ENCODE peak calls at places on chromosome 18, in seven cellular contexts. I, D, C, T, X, M and Y are unnamed samples.

GRCh38 chr18:1036926-1037325 is 132.3 kb downstream of the ADCYAP1 start:
- DNase-seq in I (no peak), D (no peak), C (no peak), T (no peak), X (no peak), M (no peak), Y (no peak)

GRCh38 chr18:40011201-40011600 is 1943.8 kb upstream of the PIK3C3 start:
- DNase-seq in I (no peak), D (no peak), C (no peak), T (no peak), X (no peak), M (no peak), Y (no peak)

GRCh38 chr18:35511428-35511827 is 13.7 kb upstream of the INO80C start:
- DNase-seq in I (no peak), D (no peak), C (no peak), T (no peak), X (no peak), M (no peak), Y (no peak)

GRCh38 chr18:45997689-45998088 is 30.6 kb upstream of the EPG5 start:
- DNase-seq in I (no peak), D (no peak), C (no peak), T (no peak), X (no peak), M (no peak), Y (no peak)

GRCh38 chr18:8795586-8795985 is 90.2 kb downstream of the MTCL1 start:
- DNase-seq in I (peak), D (no peak), C (no peak), T (no peak), X (no peak), M (no peak), Y (no peak)

GRCh38 chr18:35500113-35500512 is 2.4 kb upstream of the INO80C start:
- DNase-seq in I (no peak), D (no peak), C (no peak), T (no peak), X (no peak), M (no peak), Y (no peak)

GRCh38 chr18:74274690-74275089 is 17.1 kb downstream of the CYB5A start:
- DNase-seq in I (no peak), D (no peak), C (no peak), T (no peak), X (no peak), M (no peak), Y (no peak)

GRCh38 chr18:75376004-75376403 is 51.5 kb downstream of the SMIM21 start:
- DNase-seq in I (no peak), D (no peak), C (no peak), T (no peak), X (no peak), M (no peak), Y (no peak)

GRCh38 chr18:2917255-2918047 is 70.6 kb downstream of the EMILIN2 start:
- DNase-seq in I (no peak), D (no peak), C (no peak), T (no peak), X (no peak), M (no peak), Y (no peak)

GRCh38 chr18:8341481-8342230 is 267.6 kb upstream of the RAB12 start:
- DNase-seq in I (no peak), D (no peak), C (no peak), T (no peak), X (no peak), M (no peak), Y (no peak)

GRCh38 chr18:10588975-10589374 is 63.1 kb downstream of the NAPG start:
- DNase-seq in I (peak), D (no peak), C (no peak), T (no peak), X (no peak), M (no peak), Y (no peak)

GRCh38 chr18:79339094-79339908 is 56.4 kb upstream of the NFATC1 start:
- DNase-seq in I (no peak), D (no peak), C (no peak), T (no peak), X (no peak), M (no peak), Y (no peak)

GRCh38 chr18:7234061-7234460 is 3.2 kb downstream of the LRRC30 start:
- DNase-seq in I (no peak), D (no peak), C (no peak), T (peak), X (no peak), M (no peak), Y (no peak)

GRCh38 chr18:55250729-55251128 is 291.5 kb upstream of the CCDC68 start:
- DNase-seq in I (no peak), D (no peak), C (no peak), T (no peak), X (no peak), M (no peak), Y (no peak)

GRCh38 chr18:34122724-34123334 is 101.9 kb downstream of the NOL4 start:
- DNase-seq in I (peak), D (no peak), C (no peak), T (peak), X (peak), M (no peak), Y (peak)